ENCODE peak calls at places on chromosome 1, in nine cellular contexts. Y is pancreas, A is left ventricle myocardium inferior, X is fibroblast of pulmonary artery, G is Caco-2, T is OCI-LY7, N is heart right ventricle, I is body of pancreas, P is AG04449. C is an unnamed sample.

GRCh38 chr1:171911506-171911905 is 70.2 kb downstream of the DNM3 start:
- DNase-seq in Y (no peak), A (no peak), X (peak), G (no peak), T (no peak), N (no peak), I (no peak), P (no peak), C (no peak)

GRCh38 chr1:47508900-47509488 is 71.2 kb downstream of the FOXD2 start:
- DNase-seq in Y (no peak), A (no peak), X (no peak), G (peak), T (no peak), N (no peak), I (no peak), P (no peak), C (no peak)

GRCh38 chr1:71721532-71721931 is 560.8 kb downstream of the NEGR1 start:
- DNase-seq in Y (no peak), A (no peak), X (no peak), G (no peak), T (no peak), N (no peak), I (no peak), P (no peak), C (no peak)

GRCh38 chr1:230306158-230306557 is 120.0 kb downstream of the PGBD5 start:
- DNase-seq in Y (no peak), A (no peak), X (no peak), G (no peak), T (peak), N (no peak), I (no peak), P (no peak), C (no peak)

GRCh38 chr1:100767176-100767876 is 47.8 kb downstream of the VCAM1 start:
- DNase-seq in Y (no peak), A (no peak), X (no peak), G (no peak), T (no peak), N (no peak), I (no peak), P (no peak), C (no peak)

GRCh38 chr1:45934947-45935346 is 131.5 kb downstream of the MAST2 start:
- DNase-seq in Y (no peak), A (no peak), X (no peak), G (no peak), T (peak), N (no peak), I (no peak), P (no peak), C (no peak)

GRCh38 chr1:218804014-218804785 is 369.5 kb upstream of the LYPLAL1 start:
- DNase-seq in Y (no peak), A (no peak), X (no peak), G (no peak), T (no peak), N (no peak), I (no peak), P (no peak), C (no peak)

GRCh38 chr1:78755986-78756385 is 106.4 kb downstream of the IFI44 start:
- DNase-seq in Y (no peak), A (no peak), X (no peak), G (no peak), T (no peak), N (no peak), I (no peak), P (no peak), C (no peak)

GRCh38 chr1:117015701-117016100 is 14.1 kb downstream of the CD101 start:
- DNase-seq in Y (no peak), A (no peak), X (no peak), G (no peak), T (no peak), N (no peak), I (no peak), P (no peak), C (no peak)

GRCh38 chr1:112337028-112337531 is 58.9 kb upstream of the CTTNBP2NL start:
- DNase-seq in Y (peak), A (peak), X (peak), G (peak), T (no peak), N (peak), I (peak), P (no peak), C (no peak)

GRCh38 chr1:23484253-23485001 is 448 bp upstream of the ASAP3 start:
- DNase-seq in Y (peak), A (peak), X (peak), G (peak), T (peak), N (peak), I (peak), P (no peak), C (peak)

GRCh38 chr1:16141573-16142336 is 14.1 kb downstream of the EPHA2 start:
- DNase-seq in Y (no peak), A (no peak), X (peak), G (no peak), T (no peak), N (no peak), I (no peak), P (no peak), C (no peak)

GRCh38 chr1:230517786-230518185 is 91.7 kb upstream of the PGBD5 start:
- DNase-seq in Y (peak), A (no peak), X (no peak), G (no peak), T (no peak), N (peak), I (peak), P (no peak), C (no peak)

GRCh38 chr1:12034381-12034801 is 15.1 kb downstream of the MIIP start:
- DNase-seq in Y (no peak), A (peak), X (peak), G (no peak), T (no peak), N (peak), I (peak), P (no peak), C (no peak)

GRCh38 chr1:182809414-182809957 is 19.9 kb downstream of the NPL start:
- DNase-seq in Y (no peak), A (no peak), X (no peak), G (no peak), T (no peak), N (no peak), I (no peak), P (no peak), C (no peak)

GRCh38 chr1:205287076-205287475 is 34.5 kb downstream of the NUAK2 start:
- DNase-seq in Y (no peak), A (no peak), X (no peak), G (no peak), T (no peak), N (no peak), I (no peak), P (no peak), C (no peak)

GRCh38 chr1:160637065-160637464 is 9.8 kb downstream of the SLAMF1 start:
- DNase-seq in Y (no peak), A (no peak), X (no peak), G (no peak), T (no peak), N (no peak), I (no peak), P (no peak), C (no peak)

GRCh38 chr1:220901906-220902305 is 22.7 kb downstream of the HLX start:
- DNase-seq in Y (no peak), A (no peak), X (no peak), G (no peak), T (no peak), N (no peak), I (no peak), P (no peak), C (no peak)

GRCh38 chr1:173409613-173410012 is 67.5 kb upstream of the PRDX6 start:
- DNase-seq in Y (no peak), A (peak), X (peak), G (no peak), T (peak), N (peak), I (peak), P (peak), C (no peak)

GRCh38 chr1:46198026-46198826 is at the start of gene POMGNT1:
- DNase-seq in Y (peak), A (peak), X (peak), G (peak), T (peak), N (peak), I (peak), P (no peak), C (no peak)

GRCh38 chr1:235503333-235504121 is 725 bp downstream of the B3GALNT2 start:
- DNase-seq in Y (peak), A (peak), X (peak), G (peak), T (peak), N (peak), I (peak), P (no peak), C (no peak)

GRCh38 chr1:31943546-31944184 is 5.5 kb upstream of the PTP4A2 start:
- DNase-seq in Y (no peak), A (no peak), X (no peak), G (no peak), T (no peak), N (no peak), I (no peak), P (no peak), C (no peak)

GRCh38 chr1:53334312-53334711 is 6.4 kb upstream of the LRP8 start:
- DNase-seq in Y (no peak), A (no peak), X (no peak), G (no peak), T (no peak), N (no peak), I (no peak), P (no peak), C (no peak)

GRCh38 chr1:234206651-234207284 is 166.5 kb upstream of the COA6 start:
- DNase-seq in Y (no peak), A (peak), X (peak), G (no peak), T (no peak), N (no peak), I (no peak), P (no peak), C (peak)

GRCh38 chr1:46489638-46490602 is at the start of gene DMBX1:
- DNase-seq in Y (peak), A (no peak), X (no peak), G (peak), T (no peak), N (peak), I (peak), P (no peak), C (no peak)

GRCh38 chr1:148166558-148167492 is 14.7 kb upstream of the NBPF11 start:
- DNase-seq in Y (no peak), A (no peak), X (no peak), G (no peak), T (peak), N (no peak), I (no peak), P (no peak), C (no peak)

GRCh38 chr1:29673669-29674624 is 437.6 kb downstream of the PTPRU start:
- DNase-seq in Y (no peak), A (no peak), X (no peak), G (no peak), T (no peak), N (no peak), I (no peak), P (no peak), C (no peak)

GRCh38 chr1:14889937-14890440 is 263.6 kb upstream of the TMEM51 start:
- DNase-seq in Y (no peak), A (no peak), X (no peak), G (no peak), T (no peak), N (no peak), I (no peak), P (no peak), C (no peak)

GRCh38 chr1:152436593-152437338 is 22.7 kb upstream of the CRNN start:
- DNase-seq in Y (no peak), A (no peak), X (no peak), G (no peak), T (no peak), N (no peak), I (no peak), P (no peak), C (no peak)

GRCh38 chr1:179169616-179170467 is 59.6 kb downstream of the ABL2 start:
- DNase-seq in Y (no peak), A (no peak), X (peak), G (no peak), T (no peak), N (no peak), I (no peak), P (no peak), C (no peak)

GRCh38 chr1:99533909-99534907 is 111.7 kb upstream of the PALMD start:
- DNase-seq in Y (no peak), A (no peak), X (no peak), G (no peak), T (no peak), N (no peak), I (no peak), P (no peak), C (no peak)

GRCh38 chr1:243286409-243287127 is 30.7 kb downstream of the SDCCAG8 start:
- DNase-seq in Y (no peak), A (no peak), X (peak), G (no peak), T (no peak), N (no peak), I (no peak), P (no peak), C (no peak)

GRCh38 chr1:226574591-226575435 is 26.2 kb downstream of the STUM start:
- DNase-seq in Y (no peak), A (no peak), X (no peak), G (no peak), T (no peak), N (no peak), I (no peak), P (no peak), C (no peak)

GRCh38 chr1:53586765-53587164 is 127.6 kb downstream of the DMRTB1 start:
- DNase-seq in Y (no peak), A (no peak), X (no peak), G (no peak), T (no peak), N (no peak), I (no peak), P (no peak), C (no peak)

GRCh38 chr1:110067957-110068645 is 2.4 kb downstream of the ALX3 start:
- DNase-seq in Y (no peak), A (no peak), X (no peak), G (no peak), T (no peak), N (no peak), I (no peak), P (no peak), C (no peak)

GRCh38 chr1:46613661-46614603 is 2.7 kb downstream of the MOB3C start:
- DNase-seq in Y (peak), A (peak), X (peak), G (no peak), T (peak), N (peak), I (peak), P (no peak), C (no peak)

GRCh38 chr1:108512239-108513071 is 47.4 kb upstream of the EEIG2 start:
- DNase-seq in Y (no peak), A (no peak), X (peak), G (no peak), T (peak), N (no peak), I (no peak), P (no peak), C (no peak)

GRCh38 chr1:28718601-28719331 is 18.0 kb upstream of the YTHDF2 start:
- DNase-seq in Y (no peak), A (no peak), X (peak), G (no peak), T (no peak), N (no peak), I (no peak), P (no peak), C (peak)

GRCh38 chr1:10808441-10808840 is 12.0 kb upstream of the CASZ1 start:
- DNase-seq in Y (no peak), A (no peak), X (no peak), G (no peak), T (no peak), N (no peak), I (no peak), P (no peak), C (no peak)

GRCh38 chr1:206050655-206051235 is 2.2 kb upstream of the RHEX start:
- DNase-seq in Y (no peak), A (no peak), X (no peak), G (no peak), T (peak), N (no peak), I (peak), P (no peak), C (no peak)

DNA sequence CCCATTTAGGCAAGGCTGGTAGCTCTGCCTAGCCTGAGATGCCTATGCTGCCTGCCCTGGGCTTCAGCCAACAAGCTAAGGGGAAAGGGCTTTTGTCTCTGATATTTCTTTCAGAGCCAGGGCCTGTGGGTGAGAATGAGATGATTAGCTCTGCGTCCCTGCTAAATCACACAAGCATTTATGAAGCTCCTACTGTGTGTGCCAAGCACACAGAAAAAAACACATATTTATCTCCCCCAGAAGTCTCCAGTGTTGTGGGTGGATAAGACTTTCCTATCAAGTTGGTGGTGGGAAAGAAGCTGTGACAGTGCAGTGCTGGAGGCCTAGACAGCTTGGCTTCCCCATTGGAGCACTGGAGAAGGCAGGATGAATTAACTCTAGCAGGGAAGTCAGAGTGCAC is 1.5 kb downstream of the SLC50A1 start:
- DNase-seq in Y (no peak), A (no peak), X (no peak), G (no peak), T (no peak), N (no peak), I (no peak), P (no peak), C (no peak)
- H3K4me3 ChIP-seq in Y (peak), A (peak), X (peak), G (peak), T (peak), N (peak), I (no peak), P (peak), C (peak)

GRCh38 chr1:7516341-7516740 is 254.8 kb upstream of the VAMP3 start:
- DNase-seq in Y (no peak), A (peak), X (peak), G (no peak), T (no peak), N (no peak), I (no peak), P (no peak), C (no peak)
- TF ChIP-seq CTCF in Y (no peak), A (peak), X (no peak), G (no peak), T (no peak), N (peak), I (no peak), P (peak), C (peak)

GRCh38 chr1:42747125-42747524 is 7.1 kb upstream of the CLDN19 start:
- DNase-seq in Y (no peak), A (peak), X (peak), G (peak), T (peak), N (peak), I (peak), P (no peak), C (no peak)
- H3K4me3 ChIP-seq in Y (no peak), A (no peak), X (no peak), G (no peak), T (no peak), N (no peak), I (no peak), P (no peak), C (no peak)

GRCh38 chr1:44405041-44405803 is at the start of gene RNF220:
- DNase-seq in Y (peak), A (peak), X (peak), G (peak), T (no peak), N (peak), I (peak), P (peak), C (peak)
- TF ChIP-seq CTCF in Y (no peak), A (peak), X (no peak), G (no peak), T (no peak), N (peak), I (no peak), P (no peak), C (no peak)

GRCh38 chr1:238484121-238484520 is 593.4 kb upstream of the ZP4 start:
- DNase-seq in Y (no peak), A (no peak), X (peak), G (no peak), T (no peak), N (no peak), I (no peak), P (no peak), C (no peak)
- H3K4me3 ChIP-seq in Y (no peak), A (no peak), X (no peak), G (no peak), T (no peak), N (no peak), I (no peak), P (no peak), C (no peak)

GRCh38 chr1:207286747-207287528 is 34.5 kb upstream of the CD55 start:
- DNase-seq in Y (no peak), A (no peak), X (no peak), G (no peak), T (no peak), N (no peak), I (no peak), P (no peak), C (no peak)
- TF ChIP-seq CTCF in Y (no peak), A (no peak), X (no peak), G (no peak), T (no peak), N (no peak), I (no peak), P (no peak), C (no peak)

DNA sequence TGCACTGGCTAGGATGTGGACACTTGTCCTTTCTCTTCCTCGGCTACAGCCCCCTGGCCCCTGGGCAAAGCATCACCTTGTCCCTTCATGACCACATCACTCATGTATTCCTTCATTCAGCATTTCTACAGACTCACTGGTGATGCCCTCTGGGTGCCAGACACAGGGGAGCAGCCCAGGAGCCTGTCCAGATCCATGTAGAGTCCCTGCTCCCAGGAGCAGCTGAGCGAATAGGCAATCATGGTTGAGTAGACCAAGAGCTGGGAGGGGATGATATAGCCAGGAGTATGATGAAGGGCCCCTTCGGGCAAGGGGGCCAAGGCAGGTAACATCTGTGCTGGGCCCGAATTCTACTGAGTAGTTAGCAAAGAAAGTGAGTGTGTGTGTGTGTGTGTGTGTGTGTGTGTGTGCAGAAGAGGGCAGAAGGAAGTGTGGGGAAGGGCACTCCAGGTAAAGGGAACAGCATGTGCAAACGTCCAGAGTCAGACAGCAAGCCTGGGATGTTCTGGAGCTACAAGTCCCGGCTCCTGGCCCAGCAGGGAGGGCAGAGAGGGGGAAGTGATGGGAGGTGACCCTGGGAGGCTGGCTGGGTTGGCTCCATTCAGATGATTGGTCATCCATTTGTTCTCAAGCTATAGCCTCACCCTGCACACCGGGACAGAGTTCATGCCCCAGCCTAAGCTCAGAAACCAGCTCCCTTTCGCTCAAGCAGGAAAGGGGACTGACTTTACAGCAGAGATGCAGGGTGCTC is 21.0 kb upstream of the PIK3CD start:
- DNase-seq in Y (no peak), A (no peak), X (no peak), G (no peak), T (no peak), N (no peak), I (no peak), P (no peak), C (no peak)
- H3K4me3 ChIP-seq in Y (no peak), A (no peak), X (no peak), G (no peak), T (no peak), N (no peak), I (no peak), P (no peak), C (no peak)